ENCODE peak calls at places on chromosomes 11 and 22, in seven cellular contexts. D is iPS DF 6.9; Z is right atrium auricular region; V is hepatocyte; N is pancreas; H is CD8-positive, alpha-beta memory T cell; W is cardiac muscle cell. J is an unnamed sample. For H3K9me3, the result is how much of the 10 kb centered on the place peaks cover.

GRCh38 chr22:30351226-30351625 is 5.5 kb downstream of the SF3A1 start:
- DNase-seq in D (no peak), Z (no peak), V (no peak), N (no peak), H (no peak), W (no peak), J (no peak)

GRCh38 chr11:132858203-132858602 is 674.1 kb downstream of the OPCML start:
- DNase-seq in D (peak), Z (no peak), V (peak), N (no peak), H (no peak), W (peak), J (no peak)

GRCh38 chr11:78190374-78190773 is 1.7 kb downstream of the USP35 start:
- DNase-seq in D (no peak), Z (no peak), V (no peak), N (no peak), H (no peak), W (no peak), J (no peak)

GRCh38 chr11:59560290-59560701 is 49.0 kb downstream of the OR4D9 start:
- DNase-seq in D (no peak), Z (no peak), V (peak), N (peak), H (peak), W (peak), J (peak)

GRCh38 chr11:1638344-1638743 is 8.8 kb downstream of the KRTAP5-5 start:
- DNase-seq in D (no peak), Z (no peak), V (no peak), N (no peak), H (no peak), W (no peak), J (no peak)

GRCh38 chr22:22578702-22579424 is 19.8 kb upstream of the PRAME start:
- DNase-seq in D (no peak), Z (no peak), V (peak), N (no peak), H (no peak), W (peak), J (no peak)

GRCh38 chr22:29917052-29917902 is 34.3 kb downstream of the MTMR3 start:
- DNase-seq in D (no peak), Z (peak), V (no peak), N (no peak), H (no peak), W (peak), J (no peak)

GRCh38 chr11:62388999-62389398 is 29.8 kb upstream of the SCGB1A1 start:
- DNase-seq in D (no peak), Z (no peak), V (no peak), N (no peak), H (no peak), W (no peak), J (no peak)

GRCh38 chr11:64742087-64742939 is 1.6 kb downstream of the RASGRP2 start:
- DNase-seq in D (no peak), Z (no peak), V (peak), N (no peak), H (no peak), W (no peak), J (peak)

GRCh38 chr11:63769719-63770443 is 1.3 kb upstream of the ZFTA start:
- DNase-seq in D (no peak), Z (no peak), V (peak), N (no peak), H (no peak), W (no peak), J (peak)

GRCh38 chr22:30265851-30266444 is 703 bp downstream of the OSM start:
- DNase-seq in D (no peak), Z (no peak), V (no peak), N (no peak), H (peak), W (no peak), J (peak)

GRCh38 chr11:96905663-96906062 is 515.9 kb downstream of the JRKL start:
- DNase-seq in D (no peak), Z (no peak), V (no peak), N (no peak), H (no peak), W (no peak), J (no peak)

GRCh38 chr22:25928038-25928437 is 186.1 kb downstream of the MYO18B start:
- DNase-seq in D (no peak), Z (no peak), V (no peak), N (no peak), H (no peak), W (no peak), J (no peak)

GRCh38 chr22:44292007-44292370 is 20.8 kb downstream of the SHISAL1 start:
- DNase-seq in D (no peak), Z (no peak), V (no peak), N (no peak), H (no peak), W (no peak), J (no peak)

GRCh38 chr11:134661660-134662059 is 249.6 kb upstream of the B3GAT1 start:
- DNase-seq in D (no peak), Z (peak), V (no peak), N (no peak), H (no peak), W (no peak), J (no peak)

GRCh38 chr11:45806937-45807791 is 2.2 kb downstream of the SLC35C1 start:
- DNase-seq in D (no peak), Z (no peak), V (no peak), N (no peak), H (no peak), W (no peak), J (peak)

GRCh38 chr11:30210357-30210756 is 20.5 kb upstream of the FSHB start:
- DNase-seq in D (no peak), Z (no peak), V (peak), N (no peak), H (no peak), W (no peak), J (no peak)

DNA sequence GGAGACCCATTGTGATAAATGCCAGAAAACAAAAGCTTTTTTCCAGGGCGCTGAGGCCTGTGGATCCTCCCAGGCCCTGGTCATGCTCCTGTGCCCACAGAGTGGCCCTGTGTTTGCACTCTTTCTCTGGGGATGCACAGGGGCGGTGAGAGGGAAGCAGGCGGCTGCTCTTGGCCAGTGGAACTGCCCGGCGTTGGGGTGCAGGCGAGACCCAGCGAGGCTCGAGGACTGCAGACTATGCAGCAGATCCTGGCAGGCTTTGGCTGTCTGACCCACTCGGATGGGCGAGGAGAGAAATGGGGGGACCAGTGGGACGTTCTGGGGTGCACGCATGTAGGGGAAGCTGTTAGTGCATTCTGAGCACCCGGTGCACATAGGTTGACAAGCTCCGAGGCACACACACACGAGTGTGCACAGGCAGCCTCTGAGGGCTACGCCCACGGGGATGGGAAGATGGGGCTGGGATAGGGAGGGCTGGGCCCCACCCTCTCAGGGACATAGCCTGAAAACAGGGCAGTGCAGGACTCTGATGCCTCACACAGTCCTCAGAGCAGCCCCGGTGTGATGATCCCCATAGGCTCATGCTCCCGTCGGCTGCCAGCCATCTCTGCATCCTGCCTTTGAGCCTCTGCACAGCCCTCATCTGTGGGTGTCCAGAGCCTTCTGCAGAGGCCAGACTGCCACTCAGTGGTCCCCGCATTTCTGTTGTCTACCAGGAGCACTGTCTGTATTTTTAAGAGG is 1233.5 kb downstream of the BRD1 start:
- DNase-seq in D (no peak), Z (no peak), V (no peak), N (no peak), H (no peak), W (no peak), J (peak)
- H3K9me3 ChIP-seq in D (under half), Z (under half), V (under half), N (under half), H (under half), W (under half), J (under half)

GRCh38 chr11:73156114-73156513 is 14.0 kb upstream of the FCHSD2 start:
- DNase-seq in D (no peak), Z (no peak), V (no peak), N (no peak), H (no peak), W (no peak), J (no peak)

GRCh38 chr11:73156686-73157085 is 14.6 kb upstream of the FCHSD2 start:
- DNase-seq in D (no peak), Z (no peak), V (no peak), N (no peak), H (no peak), W (no peak), J (no peak)

GRCh38 chr11:73159297-73159696 is 17.2 kb upstream of the FCHSD2 start:
- DNase-seq in D (no peak), Z (no peak), V (no peak), N (no peak), H (no peak), W (no peak), J (no peak)

GRCh38 chr11:73158356-73159051 is 16.4 kb upstream of the FCHSD2 start:
- DNase-seq in D (no peak), Z (no peak), V (peak), N (no peak), H (no peak), W (peak), J (no peak)

DNA sequence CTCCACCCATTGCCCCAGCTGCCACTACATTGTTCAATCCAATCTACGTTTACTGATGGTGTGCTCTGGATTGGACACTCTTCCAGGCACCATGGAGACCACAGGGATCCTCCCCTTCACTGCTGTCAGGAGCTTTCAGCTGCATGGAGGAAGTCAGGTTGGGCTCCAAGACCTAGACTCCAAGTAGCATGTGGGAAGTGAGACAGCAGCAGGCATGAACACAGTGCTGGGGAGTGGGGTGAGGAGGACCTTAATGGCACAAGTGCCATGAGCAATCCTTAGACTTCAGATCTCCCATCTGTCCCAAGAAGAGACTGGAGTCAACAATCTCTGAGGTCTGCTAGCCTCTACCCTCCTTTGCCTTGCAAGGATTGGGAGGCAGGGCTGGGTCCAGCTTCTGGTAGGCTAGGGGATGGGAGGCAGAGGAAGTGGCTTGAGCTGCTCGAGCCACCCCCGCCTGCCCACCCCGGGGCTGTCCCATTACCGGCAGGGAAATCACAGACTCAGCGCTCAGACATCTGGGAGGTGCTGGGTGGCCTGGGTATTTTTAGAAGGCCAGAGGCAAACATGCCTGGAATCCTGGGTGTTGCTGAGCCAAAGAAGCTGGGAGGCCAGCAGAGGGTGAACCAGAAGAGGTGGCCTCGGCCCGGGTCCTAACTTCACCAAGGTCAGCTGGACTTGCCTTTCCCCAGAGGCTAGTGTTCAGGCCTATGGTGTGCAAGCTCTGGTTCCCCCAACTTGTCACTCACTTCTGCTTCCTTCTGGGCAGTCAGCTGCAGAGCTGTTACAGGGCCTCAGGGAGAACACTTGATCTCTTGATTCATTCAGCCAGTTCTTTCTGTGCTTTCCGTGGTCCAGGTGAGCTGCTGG is 15.3 kb upstream of the FCHSD2 start:
- DNase-seq in D (no peak), Z (no peak), V (peak), N (no peak), H (no peak), W (peak), J (peak)
- H3K4me3 ChIP-seq in D (no peak), Z (no peak), V (no peak), N (no peak), H (no peak), W (no peak), J (peak)

DNA sequence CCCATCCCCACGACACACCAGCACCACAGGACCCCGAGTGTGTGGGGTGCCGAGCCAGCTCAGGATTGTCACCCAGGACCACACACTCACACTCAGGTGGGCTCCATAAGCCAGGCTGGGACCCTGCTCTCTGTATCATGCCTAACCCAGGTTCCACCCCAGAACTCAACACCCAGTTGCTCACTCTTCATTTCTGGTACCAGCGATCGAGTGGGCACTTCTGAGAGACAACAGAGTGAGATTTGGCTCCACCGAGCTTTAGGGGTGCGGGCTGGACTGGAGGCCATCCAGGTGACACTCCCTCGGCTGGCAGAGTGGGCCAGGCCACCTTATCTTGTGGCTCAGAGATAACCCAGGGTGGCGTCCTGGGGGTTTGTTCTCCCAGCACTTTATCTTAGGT is 1323.8 kb downstream of the BRD1 start:
- DNase-seq in D (no peak), Z (no peak), V (no peak), N (no peak), H (no peak), W (no peak), J (no peak)
- H3K9me3 ChIP-seq in D (half or more), Z (under half), V (under half), N (under half), H (under half), W (under half), J (under half)

GRCh38 chr11:11348303-11348702 is 4.7 kb downstream of the CSNK2A3 start:
- DNase-seq in D (no peak), Z (no peak), V (no peak), N (no peak), H (no peak), W (no peak), J (no peak)

GRCh38 chr11:11345099-11345498 is 8.0 kb downstream of the CSNK2A3 start:
- DNase-seq in D (no peak), Z (no peak), V (no peak), N (peak), H (no peak), W (no peak), J (no peak)

GRCh38 chr11:11347583-11347982 is 5.5 kb downstream of the CSNK2A3 start:
- DNase-seq in D (no peak), Z (no peak), V (no peak), N (no peak), H (no peak), W (peak), J (no peak)

GRCh38 chr11:11346249-11346648 is 6.8 kb downstream of the CSNK2A3 start:
- DNase-seq in D (no peak), Z (no peak), V (no peak), N (no peak), H (no peak), W (no peak), J (no peak)

GRCh38 chr11:11344045-11344444 is 9.0 kb downstream of the CSNK2A3 start:
- DNase-seq in D (no peak), Z (no peak), V (no peak), N (no peak), H (no peak), W (no peak), J (no peak)
- H3K4me3 ChIP-seq in D (no peak), Z (no peak), V (no peak), N (no peak), H (no peak), W (no peak), J (no peak)

GRCh38 chr22:49590381-49590780 is 237.3 kb downstream of the BRD1 start:
- DNase-seq in D (no peak), Z (no peak), V (no peak), N (no peak), H (no peak), W (no peak), J (no peak)

GRCh38 chr22:49589811-49590210 is 237.9 kb downstream of the BRD1 start:
- DNase-seq in D (no peak), Z (no peak), V (no peak), N (no peak), H (no peak), W (no peak), J (no peak)

GRCh38 chr22:49592780-49593501 is 234.7 kb downstream of the BRD1 start:
- DNase-seq in D (no peak), Z (no peak), V (no peak), N (no peak), H (no peak), W (no peak), J (no peak)

GRCh38 chr22:49589301-49589700 is 238.4 kb downstream of the BRD1 start:
- DNase-seq in D (no peak), Z (no peak), V (no peak), N (no peak), H (no peak), W (no peak), J (no peak)

DNA sequence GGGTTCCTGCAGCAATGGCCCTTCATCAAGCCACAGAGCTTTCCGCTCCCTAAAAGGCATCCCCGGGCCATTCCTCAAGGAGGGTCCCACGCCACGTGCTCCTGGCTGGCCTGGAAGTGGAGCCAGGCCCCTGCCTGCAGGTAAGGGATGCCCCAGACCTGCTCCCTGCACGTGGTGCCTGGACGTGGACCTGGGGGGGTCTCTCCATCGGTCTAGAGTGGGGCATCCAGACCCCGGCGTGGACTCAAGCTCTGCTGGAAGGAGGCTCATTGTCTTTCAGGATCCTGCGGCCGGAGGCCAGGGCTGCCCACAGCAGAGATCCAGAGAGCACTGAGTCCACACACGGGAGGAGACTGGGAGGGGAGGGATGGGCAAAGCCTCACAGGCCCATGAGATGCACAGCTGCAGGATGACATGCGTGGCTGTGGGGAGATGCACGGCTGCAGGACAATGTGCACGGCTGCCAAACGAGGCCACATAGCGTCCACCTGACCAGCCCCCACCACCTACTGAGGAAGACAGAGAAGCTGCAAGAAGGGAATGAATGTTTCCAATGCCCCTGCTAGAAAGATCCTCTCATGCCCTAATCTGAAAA is 236.7 kb downstream of the BRD1 start:
- DNase-seq in D (no peak), Z (no peak), V (no peak), N (no peak), H (no peak), W (no peak), J (no peak)
- H3K9me3 ChIP-seq in D (under half), Z (under half), V (under half), N (under half), H (under half), W (under half), J (under half)

DNA sequence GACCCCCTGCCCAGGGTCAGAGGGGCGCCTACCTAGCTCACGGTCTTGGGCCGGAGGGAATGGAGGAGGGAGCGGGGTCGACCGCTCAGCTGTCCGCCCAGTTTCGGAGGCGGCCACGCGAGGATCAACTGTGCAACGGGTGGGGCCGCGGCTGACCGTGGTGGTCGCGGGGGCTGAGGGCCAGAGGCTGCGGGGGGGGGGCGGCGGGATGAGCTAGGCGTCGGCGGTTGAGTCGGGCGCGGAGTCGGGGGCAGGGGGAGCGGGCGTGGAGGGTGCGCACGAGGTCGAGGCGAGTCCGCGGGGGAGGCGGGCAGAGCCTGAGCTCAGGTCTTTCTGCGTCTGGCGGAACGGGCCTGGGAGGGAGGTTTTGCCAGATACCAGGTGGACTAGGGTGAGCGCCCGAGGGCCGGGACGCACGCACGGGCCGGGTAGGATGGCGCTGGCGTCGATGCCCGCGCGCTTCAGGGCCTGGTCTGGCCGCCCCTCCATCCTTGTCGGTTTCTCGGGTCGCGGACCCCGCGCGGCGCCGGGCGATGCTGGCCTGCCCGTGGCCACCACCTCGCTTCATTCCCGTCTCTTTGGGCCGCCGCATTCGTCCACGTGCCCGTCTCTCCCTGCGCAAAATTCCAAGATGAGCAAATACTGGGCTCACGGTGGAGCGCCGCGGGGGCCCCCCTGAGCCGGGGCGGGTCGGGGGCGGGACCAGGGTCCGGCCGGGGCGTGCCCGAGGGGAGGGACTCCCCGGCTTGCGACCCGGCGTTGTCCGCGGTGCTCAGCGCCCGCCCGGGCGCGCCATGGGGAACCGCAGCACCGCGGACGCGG is at the start of gene DRD4:
- DNase-seq in D (no peak), Z (no peak), V (peak), N (no peak), H (no peak), W (peak), J (no peak)
- H3K4me3 ChIP-seq in D (peak), Z (peak), V (no peak), N (no peak), H (no peak), W (peak), J (no peak)

GRCh38 chr11:120773501-120774031 is 250.3 kb upstream of the TBCEL start:
- DNase-seq in D (no peak), Z (no peak), V (peak), N (no peak), H (no peak), W (peak), J (no peak)
- H3K9me3 ChIP-seq in D (under half), Z (under half), V (under half), N (under half), H (under half), W (under half), J (under half)

DNA sequence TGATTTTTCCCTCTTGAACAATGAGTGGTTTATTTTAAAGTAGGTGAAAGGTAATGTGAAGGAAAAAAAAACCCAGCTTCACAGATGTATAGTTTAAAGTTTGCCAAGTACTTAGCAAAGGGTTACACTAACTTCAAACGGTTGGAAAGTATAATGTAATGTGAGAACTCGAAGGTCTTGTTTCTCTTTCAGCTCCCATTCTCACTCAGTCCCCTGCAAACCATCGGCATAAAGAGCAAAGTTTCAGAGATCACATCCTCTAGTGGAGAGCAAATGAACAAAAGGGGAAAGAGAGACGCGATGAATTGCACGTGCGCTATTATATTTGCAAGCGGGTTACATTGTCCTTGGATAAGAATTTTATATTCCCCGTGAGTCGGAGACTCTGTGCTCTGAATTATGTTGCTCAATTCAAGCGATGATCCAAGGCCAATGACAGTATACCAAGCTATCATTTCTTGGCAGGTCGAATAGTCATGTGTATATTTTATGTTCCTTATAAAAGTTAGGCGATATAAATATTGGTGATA is 37.6 kb upstream of the BIRC3 start:
- DNase-seq in D (no peak), Z (no peak), V (peak), N (peak), H (no peak), W (peak), J (no peak)
- H3K4me3 ChIP-seq in D (no peak), Z (no peak), V (no peak), N (peak), H (no peak), W (no peak), J (no peak)

J was measured in Karpas-422.